ENCODE peak calls at places on chromosomes 13 and 19, in ten cellular contexts. X is hepatocyte; W is heart left ventricle; A is neuronal stem cell; R is AG04450; G is HL-60; J is dorsolateral prefrontal cortex; S is CD4-positive, alpha-beta memory T cell; F is lung; C is PC-3. T is an unnamed sample. For H3K27me3, the result is how much of the 10 kb centered on the place peaks cover.

GRCh38 chr13:52085416-52085815 is 43.5 kb downstream of the NEK5 start:
- DNase-seq in W (no peak), C (no peak), X (peak), A (no peak), S (no peak), R (peak), G (no peak), J (no peak), F (no peak), T (no peak)

GRCh38 chr19:11693505-11694499 is 44.9 kb downstream of the ZNF823 start:
- DNase-seq in A (no peak), G (no peak), C (peak), R (no peak), S (no peak), F (no peak), X (peak), J (no peak), W (no peak), T (no peak)

GRCh38 chr13:75437582-75438318 is 44.2 kb downstream of the TBC1D4 start:
- DNase-seq in S (no peak), A (no peak), X (peak), F (no peak), C (no peak), G (no peak), R (no peak), W (no peak), J (no peak), T (no peak)

GRCh38 chr13:106496072-106496997 is 39.1 kb downstream of the EFNB2 start:
- DNase-seq in A (no peak), S (no peak), X (no peak), G (no peak), J (no peak), F (no peak), C (no peak), R (no peak), W (peak), T (no peak)

GRCh38 chr19:55437410-55437809 is 5.7 kb downstream of the SHISA7 start:
- DNase-seq in W (peak), S (no peak), A (peak), G (no peak), F (peak), X (peak), J (no peak), C (peak), R (no peak), T (no peak)

GRCh38 chr13:50292082-50292481 is 276.8 kb downstream of the KCNRG start:
- DNase-seq in J (no peak), F (no peak), G (no peak), W (no peak), S (no peak), C (no peak), R (no peak), X (no peak), A (no peak), T (no peak)

GRCh38 chr13:27923794-27924528 is 4.2 kb downstream of the PDX1 start:
- DNase-seq in G (no peak), R (no peak), A (peak), F (no peak), W (no peak), S (no peak), C (no peak), J (no peak), X (no peak), T (no peak)

GRCh38 chr19:49366110-49366509 is 2.4 kb downstream of the DKKL1 start:
- DNase-seq in S (no peak), W (no peak), J (no peak), X (no peak), G (no peak), C (no peak), F (no peak), R (no peak), A (no peak), T (no peak)

GRCh38 chr13:112876305-112877000 is 92.6 kb upstream of the MCF2L start:
- DNase-seq in F (no peak), J (no peak), G (no peak), W (no peak), A (no peak), R (no peak), C (no peak), X (no peak), S (no peak), T (no peak)

GRCh38 chr19:13764101-13764807 is at the start of gene MRI1:
- DNase-seq in A (peak), X (peak), G (peak), F (peak), R (no peak), S (peak), C (peak), J (peak), W (peak), T (peak)

GRCh38 chr19:821228-821975 is at the start of gene PLPPR3:
- DNase-seq in G (peak), F (no peak), S (no peak), C (no peak), X (peak), J (no peak), A (no peak), W (no peak), R (no peak), T (no peak)

GRCh38 chr19:49588370-49589122 is 2.4 kb upstream of the PRR12 start:
- DNase-seq in G (no peak), F (no peak), S (peak), C (no peak), X (no peak), W (no peak), A (no peak), R (no peak), J (no peak), T (no peak)

GRCh38 chr19:40445006-40445312 is 824 bp upstream of the SERTAD3 start:
- DNase-seq in G (no peak), S (no peak), F (no peak), X (no peak), W (no peak), J (no peak), R (no peak), C (no peak), A (no peak), T (no peak)

GRCh38 chr19:18349524-18350128 is 9.2 kb downstream of the PGPEP1 start:
- DNase-seq in S (no peak), G (no peak), C (peak), F (peak), A (no peak), W (peak), X (peak), J (peak), R (no peak), T (no peak)

GRCh38 chr19:39411006-39411831 is 1.2 kb upstream of the PLEKHG2 start:
- DNase-seq in R (no peak), S (no peak), X (peak), G (no peak), J (no peak), A (no peak), F (no peak), C (no peak), W (no peak), T (peak)

GRCh38 chr19:44757057-44757734 is 8.7 kb downstream of the BCL3 start:
- DNase-seq in F (no peak), J (peak), S (no peak), W (peak), G (no peak), X (no peak), R (no peak), C (no peak), A (no peak), T (peak)

GRCh38 chr19:6038634-6039405 is 60.9 kb upstream of the RANBP3 start:
- DNase-seq in C (no peak), J (no peak), W (no peak), R (no peak), G (no peak), S (no peak), A (no peak), X (no peak), F (peak), T (peak)

GRCh38 chr19:33798701-33799111 is 2.0 kb downstream of the KCTD15 start:
- DNase-seq in C (no peak), A (peak), F (no peak), R (no peak), W (no peak), G (no peak), X (no peak), J (no peak), S (no peak), T (no peak)

GRCh38 chr19:27896091-27896490 is 1316.9 kb downstream of the UQCRFS1 start:
- DNase-seq in J (no peak), F (no peak), A (no peak), C (no peak), G (no peak), S (no peak), X (no peak), W (no peak), R (no peak), T (no peak)

GRCh38 chr19:30076751-30077670 is 135.0 kb downstream of the URI1 start:
- DNase-seq in F (no peak), R (no peak), J (no peak), G (no peak), W (no peak), X (no peak), A (no peak), S (no peak), C (no peak), T (no peak)

GRCh38 chr13:60230593-60230992 is 66.9 kb upstream of the DIAPH3 start:
- DNase-seq in G (no peak), C (no peak), J (no peak), W (no peak), F (no peak), X (peak), S (no peak), A (no peak), R (no peak), T (no peak)

GRCh38 chr13:24263652-24264051 is 45.7 kb upstream of the C1QTNF9 start:
- DNase-seq in A (no peak), C (no peak), W (no peak), G (no peak), S (no peak), X (no peak), F (no peak), J (no peak), R (peak), T (no peak)

GRCh38 chr19:6577410-6578125 is 13.4 kb downstream of the CD70 start:
- DNase-seq in J (no peak), R (no peak), G (peak), C (no peak), W (no peak), X (no peak), F (no peak), S (no peak), A (no peak), T (no peak)

GRCh38 chr19:3095375-3096191 is 1.4 kb downstream of the GNA11 start:
- DNase-seq in C (peak), G (no peak), S (peak), A (peak), F (no peak), J (no peak), X (peak), R (no peak), W (no peak), T (no peak)

GRCh38 chr19:50602496-50602895 is 34.3 kb upstream of the LRRC4B start:
- DNase-seq in W (no peak), R (no peak), S (no peak), G (no peak), J (no peak), F (no peak), A (no peak), X (no peak), C (no peak), T (no peak)

GRCh38 chr13:29521336-29521735 is 74.2 kb downstream of the SLC7A1 start:
- DNase-seq in A (no peak), W (no peak), F (no peak), C (no peak), J (no peak), X (no peak), G (no peak), R (no peak), S (no peak), T (no peak)

GRCh38 chr13:110551284-110551683 is 10.2 kb downstream of the RAB20 start:
- DNase-seq in J (no peak), W (no peak), S (no peak), R (no peak), F (no peak), X (no peak), G (no peak), C (no peak), A (no peak), T (no peak)

GRCh38 chr13:113210834-113211233 is 1.4 kb downstream of the CUL4A start:
- DNase-seq in W (no peak), R (no peak), X (no peak), C (no peak), G (no peak), F (no peak), S (no peak), A (no peak), J (no peak), T (no peak)

GRCh38 chr13:22178878-22179277 is 508.0 kb downstream of the FGF9 start:
- DNase-seq in R (no peak), G (no peak), X (no peak), W (no peak), C (no peak), S (no peak), F (no peak), J (no peak), A (no peak), T (no peak)
- H3K27ac ChIP-seq in R (no peak), G (no peak), X (no peak), W (no peak), C (no peak), S (no peak), F (no peak), J (no peak), A (no peak), T (no peak)

GRCh38 chr13:35771898-35772297 is 295.4 kb upstream of the MAB21L1 start:
- DNase-seq in F (no peak), R (peak), G (no peak), C (peak), A (no peak), X (no peak), S (no peak), J (no peak), W (no peak), T (no peak)
- H3K4me3 ChIP-seq in F (no peak), R (no peak), G (no peak), C (no peak), A (no peak), X (no peak), S (no peak), J (no peak), W (no peak), T (no peak)

GRCh38 chr19:43631491-43631890 is 8.2 kb downstream of the CADM4 start:
- DNase-seq in J (no peak), F (no peak), A (no peak), G (no peak), W (no peak), R (no peak), S (no peak), X (no peak), C (no peak), T (no peak)
- H3K27me3 ChIP-seq in J (under half), F (under half), A (under half), G (under half), W (under half), R (under half), S (under half), X (under half), C (under half), T (under half)

DNA sequence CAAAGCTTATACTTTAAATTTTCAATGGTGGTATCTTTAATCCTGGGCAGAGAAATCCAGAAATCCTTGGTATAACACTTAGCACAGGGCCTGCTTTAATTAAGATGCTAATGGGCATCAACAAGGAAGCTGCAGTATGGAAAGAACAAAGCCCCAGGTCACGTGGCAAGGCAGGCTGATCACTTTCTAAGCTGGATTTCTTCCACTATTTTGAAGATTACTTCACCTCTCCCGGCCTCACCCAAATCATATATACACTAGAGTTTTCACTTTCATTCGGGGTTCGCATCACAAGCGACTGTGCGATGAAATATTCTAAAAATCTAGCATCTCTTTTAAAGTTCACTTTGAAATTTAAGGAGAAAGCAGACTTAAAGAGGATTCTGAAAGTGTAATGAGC is 71.8 kb downstream of the STARD13 start:
- DNase-seq in X (no peak), W (no peak), F (no peak), R (no peak), A (no peak), S (no peak), C (no peak), G (no peak), J (peak), T (no peak)
- H3K27ac ChIP-seq in X (peak), W (peak), F (no peak), R (peak), A (no peak), S (no peak), C (no peak), G (no peak), J (peak), T (peak)

DNA sequence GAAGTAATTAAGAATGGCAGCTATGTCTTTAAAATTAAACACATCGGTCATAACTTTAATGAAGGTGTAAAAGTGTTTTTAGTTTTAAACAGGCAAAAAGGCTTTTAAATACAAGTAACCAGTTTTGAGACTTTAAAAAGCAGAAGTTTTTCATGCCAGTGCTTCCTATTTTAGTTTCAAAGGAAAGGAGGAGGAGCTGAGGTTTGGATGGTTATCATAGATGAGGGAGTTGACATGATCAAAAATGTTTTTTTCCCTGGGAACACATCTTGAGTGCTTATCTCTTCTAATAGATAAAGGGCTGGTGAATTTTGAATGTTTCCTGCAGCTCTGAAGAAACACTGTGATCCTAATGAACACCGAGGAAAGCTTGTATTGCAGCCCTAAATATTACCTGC is 42.9 kb downstream of the LRCH1 start:
- DNase-seq in X (no peak), G (no peak), W (no peak), S (no peak), J (no peak), R (no peak), F (no peak), A (no peak), C (no peak), T (no peak)
- H3K4me3 ChIP-seq in X (no peak), G (no peak), W (no peak), S (no peak), J (no peak), R (no peak), F (no peak), A (no peak), C (no peak), T (no peak)

T was measured in tibial artery.